ENCODE peak calls at places on chromosomes 7 and 10, in ten cellular contexts. D, B, C, H, N, F, M, I, P and G are unnamed samples.

GRCh38 chr10:131207584-131208532 is 103.7 kb downstream of the TCERG1L start:
- DNase-seq in H (no peak), F (no peak), M (no peak), D (no peak), B (peak), N (no peak), I (no peak), P (no peak), C (no peak), G (peak)

GRCh38 chr7:105487559-105488218 is 34.4 kb downstream of the PUS7 start:
- DNase-seq in C (peak), I (no peak), D (peak), H (peak), P (no peak), F (peak), N (peak), M (no peak), B (no peak), G (peak)

GRCh38 chr7:100942038-100942774 is 7.1 kb upstream of the MUC3A start:
- DNase-seq in D (peak), N (no peak), F (no peak), C (no peak), M (no peak), B (no peak), I (no peak), H (no peak), P (no peak), G (no peak)

GRCh38 chr10:11798862-11799735 is 24.1 kb upstream of the PROSER2 start:
- DNase-seq in D (peak), F (no peak), P (no peak), N (no peak), I (no peak), H (no peak), M (no peak), C (no peak), B (no peak), G (peak)

GRCh38 chr10:86775056-86775858 is 18.8 kb downstream of the BMPR1A start:
- DNase-seq in H (peak), N (peak), P (no peak), B (no peak), I (no peak), M (no peak), C (no peak), D (peak), F (peak), G (peak)

GRCh38 chr10:16020836-16021235 is 160.5 kb upstream of the MINDY3 start:
- DNase-seq in M (no peak), N (no peak), I (no peak), C (no peak), F (no peak), B (no peak), P (no peak), H (no peak), D (no peak), G (no peak)

GRCh38 chr7:77791956-77792355 is 6.3 kb downstream of the TMEM60 start:
- DNase-seq in N (no peak), D (no peak), M (no peak), F (no peak), P (no peak), H (no peak), B (no peak), C (no peak), I (no peak), G (no peak)

GRCh38 chr10:103273026-103273425 is 3.9 kb upstream of the INA start:
- DNase-seq in H (peak), D (peak), C (peak), I (no peak), M (no peak), B (peak), P (no peak), N (peak), F (peak), G (peak)

GRCh38 chr10:6689036-6689435 is 109.0 kb upstream of the PRKCQ start:
- DNase-seq in C (no peak), F (peak), H (no peak), I (no peak), P (no peak), M (no peak), B (no peak), D (no peak), N (no peak), G (no peak)

GRCh38 chr10:123157210-123157609 is 3.0 kb downstream of the BUB3 start:
- DNase-seq in M (no peak), F (peak), D (peak), C (no peak), B (no peak), I (no peak), P (no peak), N (no peak), H (peak), G (no peak)

GRCh38 chr10:24949616-24950015 is 2.8 kb downstream of the PRTFDC1 start:
- DNase-seq in B (no peak), M (no peak), H (no peak), I (no peak), N (no peak), P (no peak), F (no peak), D (no peak), C (no peak), G (no peak)

GRCh38 chr10:79335470-79336235 is 11.6 kb upstream of the PPIF start:
- DNase-seq in I (no peak), M (no peak), B (peak), N (no peak), P (no peak), C (no peak), H (no peak), D (no peak), F (no peak), G (no peak)

GRCh38 chr10:129883029-129883428 is 81.0 kb downstream of the EBF3 start:
- DNase-seq in P (no peak), H (no peak), F (no peak), N (no peak), D (no peak), I (no peak), C (no peak), M (no peak), B (no peak), G (no peak)

GRCh38 chr10:78719276-78719675 is 349.5 kb upstream of the ZMIZ1 start:
- DNase-seq in F (no peak), D (no peak), P (no peak), C (no peak), I (no peak), M (no peak), N (no peak), H (no peak), B (no peak), G (no peak)

GRCh38 chr7:36423633-36424032 is 34.0 kb downstream of the ANLN start:
- DNase-seq in M (no peak), C (no peak), N (no peak), B (no peak), F (no peak), H (no peak), P (no peak), I (no peak), D (no peak), G (no peak)

GRCh38 chr10:29980084-29980483 is 79.3 kb downstream of the JCAD start:
- DNase-seq in B (no peak), C (no peak), P (no peak), F (no peak), H (peak), N (no peak), M (no peak), D (no peak), I (no peak), G (no peak)